ENCODE peak calls at places on chromosomes 1 and 21, in nine cellular contexts. Z is smooth muscle cell of the brain vasculature; N is iPS-NIHi11; M is iris pigment epithelial cell; V is stimulated activated CD4-positive, alpha-beta T cell treated with anti-CD3 and anti-CD28 coated beads, Interleukin-2, amount 100 ng/mL, for 48 hours; L is hypothalamus; G is naive thymus-derived CD8-positive, alpha-beta T cell; J is Caki2; W is midbrain. S is an unnamed sample.

GRCh38 chr1:233010164-233010563 is 59.8 kb downstream of the NTPCR start:
- DNase-seq in N (no peak), W (no peak), J (no peak), G (no peak), M (no peak), Z (no peak), L (no peak), V (no peak), S (peak; percentile 23)

GRCh38 chr1:105072850-105073249 is 1323.2 kb downstream of the AMY1C start:
- DNase-seq in L (no peak), J (no peak), M (no peak), Z (no peak), G (no peak), N (peak; percentile 7), W (no peak), V (no peak), S (no peak)

GRCh38 chr1:88274431-88274830 is 409.6 kb upstream of the PKN2 start:
- DNase-seq in Z (no peak), V (no peak), N (no peak), W (no peak), G (no peak), J (no peak), L (no peak), M (no peak), S (no peak)

GRCh38 chr21:45974073-45975016 is 7.2 kb upstream of the COL6A1 start:
- DNase-seq in W (no peak), Z (no peak), N (peak; percentile 66), G (no peak), M (peak; percentile 60), L (no peak), J (no peak), V (no peak), S (peak; percentile 53)

GRCh38 chr1:240073097-240073496 is 18.6 kb upstream of the FMN2 start:
- DNase-seq in J (no peak), Z (no peak), W (no peak), G (no peak), L (no peak), M (no peak), N (peak; percentile 16), V (no peak), S (no peak)

GRCh38 chr1:173570370-173571030 is 32.4 kb downstream of the SLC9C2 start:
- DNase-seq in Z (no peak), M (no peak), N (no peak), L (no peak), J (no peak), W (no peak), V (no peak), G (no peak), S (no peak)

GRCh38 chr1:22773981-22774471 is 63.4 kb downstream of the EPHB2 start:
- DNase-seq in V (no peak), W (peak; percentile 63), J (no peak), M (peak; percentile 39), N (no peak), Z (no peak), L (peak; percentile 81), G (no peak), S (no peak)

GRCh38 chr21:14814282-14814681 is 250.5 kb downstream of the NRIP1 start:
- DNase-seq in M (no peak), L (no peak), J (no peak), Z (no peak), G (no peak), N (no peak), W (no peak), V (no peak), S (no peak)

GRCh38 chr1:107669996-107670395 is 295.0 kb downstream of the VAV3 start:
- DNase-seq in W (no peak), V (no peak), L (no peak), J (peak; percentile 59), Z (no peak), G (no peak), N (peak; percentile 20), M (peak; percentile 29), S (no peak)

GRCh38 chr1:153652795-153653507 is 5.6 kb upstream of the SNAPIN start:
- DNase-seq in N (no peak), M (peak; percentile 66), J (no peak), L (no peak), Z (no peak), V (no peak), W (no peak), G (no peak), S (no peak)

GRCh38 chr1:67399594-67399993 is 30.6 kb downstream of the SERBP1 start:
- DNase-seq in W (no peak), G (no peak), N (no peak), J (no peak), V (no peak), M (no peak), L (no peak), Z (no peak), S (no peak)

GRCh38 chr1:55635856-55636255 is 420.7 kb upstream of the USP24 start:
- DNase-seq in L (no peak), V (no peak), Z (peak; percentile 15), G (no peak), M (peak; percentile 12), N (no peak), J (no peak), W (no peak), S (no peak)

GRCh38 chr1:41955461-41956159 is 36.9 kb upstream of the HIVEP3 start:
- DNase-seq in V (no peak), W (no peak), M (peak; percentile 92), Z (peak; percentile 78), N (no peak), J (peak; percentile 99), L (no peak), G (no peak), S (peak; percentile 80)

GRCh38 chr1:44707112-44707881 is 23.7 kb downstream of the RNU5D-1 start:
- DNase-seq in W (no peak), V (no peak), L (no peak), N (no peak), J (peak; percentile 60), Z (no peak), G (no peak), M (peak; percentile 95), S (no peak)

GRCh38 chr1:162690672-162691434 is 58.6 kb downstream of the DDR2 start:
- DNase-seq in Z (no peak), J (no peak), V (no peak), G (no peak), L (no peak), N (peak; percentile 27), W (no peak), M (peak; percentile 81), S (peak; percentile 85)

GRCh38 chr1:45552309-45552708 is 1.7 kb downstream of the AKR1A1 start:
- DNase-seq in N (no peak), V (no peak), L (no peak), G (no peak), J (no peak), Z (no peak), W (no peak), M (no peak), S (no peak)

GRCh38 chr1:12586171-12586942 is 31.7 kb downstream of the DHRS3 start:
- DNase-seq in G (no peak), N (no peak), J (no peak), L (no peak), V (no peak), W (no peak), M (no peak), Z (no peak), S (no peak)

GRCh38 chr1:109787845-109788605 is 24.3 kb upstream of the EPS8L3 start:
- DNase-seq in W (no peak), Z (no peak), N (no peak), V (no peak), L (no peak), J (no peak), G (no peak), M (no peak), S (peak; percentile 84)

GRCh38 chr1:214544791-214545190 is 6.6 kb downstream of the PTPN14 start:
- DNase-seq in M (no peak), J (no peak), Z (no peak), G (no peak), W (no peak), N (no peak), V (no peak), L (no peak), S (no peak)

GRCh38 chr1:153466908-153467307 is 6.5 kb upstream of the S100A7 start:
- DNase-seq in N (no peak), M (peak; percentile 18), V (no peak), Z (no peak), L (no peak), J (no peak), W (no peak), G (no peak), S (no peak)

GRCh38 chr1:205545991-205546390 is 41.5 kb downstream of the CDK18 start:
- DNase-seq in N (no peak), W (no peak), L (no peak), G (no peak), J (no peak), M (no peak), Z (no peak), V (no peak), S (no peak)

GRCh38 chr1:36784147-36784862 is 250.0 kb downstream of the GRIK3 start:
- DNase-seq in G (no peak), L (no peak), M (no peak), J (no peak), N (no peak), W (no peak), V (no peak), Z (no peak), S (no peak)

GRCh38 chr1:201023517-201023902 is at the start of gene KIF21B:
- DNase-seq in Z (no peak), J (peak; percentile 54), W (peak; percentile 82), N (peak; percentile 97), L (peak; percentile 82), V (peak; percentile 89), M (peak; percentile 46), G (peak; percentile 94), S (peak; percentile 86)

GRCh38 chr1:73801912-73802429 is 396.0 kb downstream of the LRRIQ3 start:
- DNase-seq in M (no peak), J (no peak), L (no peak), G (no peak), Z (no peak), N (no peak), W (no peak), V (no peak), S (no peak)

GRCh38 chr1:66981679-66982078 is 56.9 kb downstream of the MIER1 start:
- DNase-seq in Z (no peak), W (peak; percentile 70), M (peak; percentile 69), V (no peak), G (peak; percentile 16), N (no peak), L (peak; percentile 19), J (peak; percentile 26), S (no peak)

GRCh38 chr1:214660900-214661299 is 57.9 kb downstream of the CENPF start:
- DNase-seq in G (no peak), Z (peak; percentile 72), M (peak; percentile 94), N (no peak), V (no peak), L (peak; percentile 31), W (peak; percentile 82), J (no peak), S (no peak)

GRCh38 chr21:37095821-37096220 is 22.8 kb downstream of the TTC3 start:
- DNase-seq in G (no peak), L (no peak), V (no peak), N (no peak), Z (no peak), M (no peak), J (no peak), W (no peak), S (no peak)

GRCh38 chr1:242623118-242623517 is 98.6 kb upstream of the PLD5 start:
- DNase-seq in N (no peak), G (no peak), M (no peak), L (no peak), J (no peak), W (no peak), Z (no peak), V (no peak), S (no peak)

GRCh38 chr1:94022471-94023189 is 98.3 kb downstream of the ABCA4 start:
- DNase-seq in L (no peak), Z (peak; percentile 75), M (peak; percentile 94), W (no peak), G (no peak), V (no peak), N (no peak), J (peak; percentile 43), S (no peak)

GRCh38 chr1:75053207-75053606 is 81.0 kb upstream of the LHX8 start:
- DNase-seq in Z (no peak), W (no peak), N (no peak), J (peak; percentile 6), M (no peak), V (no peak), G (no peak), L (no peak), S (peak; percentile 4)

GRCh38 chr1:36092798-36093185 is 4.1 kb downstream of the ADPRS start:
- DNase-seq in G (no peak), L (no peak), N (no peak), W (no peak), Z (no peak), M (no peak), J (no peak), V (no peak), S (no peak)

S was measured in NB4.